ENCODE peak calls at places on chromosomes 13 and 19, in four cellular contexts. U, E, L and Q are unnamed samples.

GRCh38 chr13:74118328-74118727 is 15.9 kb downstream of the KLF12 start:
- DNase-seq in U (no peak), E (no peak), L (no peak), Q (no peak)

GRCh38 chr19:27892500-27892899 is 1320.5 kb downstream of the UQCRFS1 start:
- DNase-seq in U (no peak), E (no peak), L (no peak), Q (no peak)

GRCh38 chr19:6373096-6373812 is 660 bp downstream of the ALKBH7 start:
- DNase-seq in U (peak), E (peak), L (peak), Q (peak)

GRCh38 chr19:7395793-7396192 is 47.1 kb downstream of the ARHGEF18 start:
- DNase-seq in U (peak), E (no peak), L (no peak), Q (no peak)

GRCh38 chr13:26471807-26472206 is 85.7 kb upstream of the WASF3 start:
- DNase-seq in U (no peak), E (no peak), L (no peak), Q (no peak)

GRCh38 chr19:7377196-7377595 is 28.5 kb downstream of the ARHGEF18 start:
- DNase-seq in U (no peak), E (no peak), L (no peak), Q (peak)

GRCh38 chr19:10718205-10719196 is 622 bp downstream of the DNM2 start:
- DNase-seq in U (no peak), E (peak), L (no peak), Q (peak)

GRCh38 chr19:10289167-10289835 is 451 bp upstream of the ICAM5 start:
- DNase-seq in U (peak), E (peak), L (no peak), Q (no peak)

GRCh38 chr13:31962661-31963345 is 68.8 kb upstream of the FRY start:
- DNase-seq in U (no peak), E (no peak), L (no peak), Q (no peak)

GRCh38 chr13:51590966-51591627 is 6.8 kb downstream of the WDFY2 start:
- DNase-seq in U (no peak), E (no peak), L (peak), Q (no peak)

GRCh38 chr13:105904034-105904742 is 631.3 kb downstream of the EFNB2 start:
- DNase-seq in U (peak), E (no peak), L (no peak), Q (no peak)